ENCODE peak calls at places on chromosomes 4 and X, in nine cellular contexts. One of them, this sample, is unnamed.

GRCh38 chr4:135515295-135515694 is 1313.7 kb upstream of the PABPC4L start:
- DNase-seq in stomach: no peak
- DNase-seq in lower lobe of right lung: no peak
- DNase-seq in WTC11: no peak
- DNase-seq in AG09309: no peak
- DNase-seq in endothelial cell: no peak
- DNase-seq in cardiac muscle cell: no peak
- DNase-seq in epithelial cell of esophagus: no peak
- DNase-seq in mucosa of descending colon: no peak
- DNase-seq in this sample: no peak

GRCh38 chr4:7158081-7158750 is 34.1 kb upstream of the SORCS2 start:
- DNase-seq in stomach: no peak
- DNase-seq in lower lobe of right lung: no peak
- DNase-seq in WTC11: no peak
- DNase-seq in AG09309: no peak
- DNase-seq in endothelial cell: no peak
- DNase-seq in cardiac muscle cell: no peak
- DNase-seq in epithelial cell of esophagus: no peak
- DNase-seq in mucosa of descending colon: no peak
- DNase-seq in this sample: peak; percentile 42

GRCh38 chrX:27136325-27136724 is 326.8 kb downstream of the PPP4R3C start:
- DNase-seq in stomach: no peak
- DNase-seq in lower lobe of right lung: no peak
- DNase-seq in WTC11: no peak
- DNase-seq in AG09309: no peak
- DNase-seq in endothelial cell: no peak
- DNase-seq in cardiac muscle cell: no peak
- DNase-seq in epithelial cell of esophagus: no peak
- DNase-seq in mucosa of descending colon: no peak
- DNase-seq in this sample: no peak

GRCh38 chr4:140937866-140938265 is 181.7 kb upstream of the TBC1D9 start:
- DNase-seq in stomach: no peak
- DNase-seq in lower lobe of right lung: no peak
- DNase-seq in WTC11: no peak
- DNase-seq in AG09309: peak; percentile 83
- DNase-seq in endothelial cell: no peak
- DNase-seq in cardiac muscle cell: peak; percentile 21
- DNase-seq in epithelial cell of esophagus: no peak
- DNase-seq in mucosa of descending colon: no peak
- DNase-seq in this sample: no peak

GRCh38 chr4:145531193-145531592 is 49.5 kb downstream of the SMAD1 start:
- DNase-seq in stomach: no peak
- DNase-seq in lower lobe of right lung: no peak
- DNase-seq in WTC11: no peak
- DNase-seq in AG09309: no peak
- DNase-seq in endothelial cell: no peak
- DNase-seq in cardiac muscle cell: no peak
- DNase-seq in epithelial cell of esophagus: no peak
- DNase-seq in mucosa of descending colon: no peak
- DNase-seq in this sample: no peak

GRCh38 chr4:139223682-139224317 is 46.8 kb upstream of the ELF2 start:
- DNase-seq in stomach: no peak
- DNase-seq in lower lobe of right lung: no peak
- DNase-seq in WTC11: no peak
- DNase-seq in AG09309: no peak
- DNase-seq in endothelial cell: no peak
- DNase-seq in cardiac muscle cell: peak; percentile 82
- DNase-seq in epithelial cell of esophagus: peak; percentile 91
- DNase-seq in mucosa of descending colon: peak; percentile 8
- DNase-seq in this sample: no peak

GRCh38 chr4:73836373-73837269 is at the start of gene CXCL6:
- DNase-seq in stomach: peak; percentile 48
- DNase-seq in lower lobe of right lung: peak; percentile 56
- DNase-seq in WTC11: peak; percentile 67
- DNase-seq in AG09309: no peak
- DNase-seq in endothelial cell: peak; percentile 39
- DNase-seq in cardiac muscle cell: peak; percentile 73
- DNase-seq in epithelial cell of esophagus: peak; percentile 20
- DNase-seq in mucosa of descending colon: no peak
- DNase-seq in this sample: peak; percentile 77

GRCh38 chr4:51845055-51845426 is 2.1 kb downstream of the DCUN1D4 start:
- DNase-seq in stomach: no peak
- DNase-seq in lower lobe of right lung: no peak
- DNase-seq in WTC11: no peak
- DNase-seq in AG09309: no peak
- DNase-seq in endothelial cell: no peak
- DNase-seq in cardiac muscle cell: no peak
- DNase-seq in epithelial cell of esophagus: no peak
- DNase-seq in mucosa of descending colon: no peak
- DNase-seq in this sample: no peak

GRCh38 chr4:90660672-90661071 is 533.5 kb downstream of the CCSER1 start:
- DNase-seq in stomach: no peak
- DNase-seq in lower lobe of right lung: no peak
- DNase-seq in WTC11: no peak
- DNase-seq in AG09309: no peak
- DNase-seq in endothelial cell: no peak
- DNase-seq in cardiac muscle cell: no peak
- DNase-seq in epithelial cell of esophagus: no peak
- DNase-seq in mucosa of descending colon: no peak
- DNase-seq in this sample: no peak

GRCh38 chr4:157664726-157665125 is 444.2 kb downstream of the GRIA2 start:
- DNase-seq in stomach: no peak
- DNase-seq in lower lobe of right lung: no peak
- DNase-seq in WTC11: no peak
- DNase-seq in AG09309: peak; percentile 10
- DNase-seq in endothelial cell: no peak
- DNase-seq in cardiac muscle cell: peak; percentile 43
- DNase-seq in epithelial cell of esophagus: peak; percentile 44
- DNase-seq in mucosa of descending colon: no peak
- DNase-seq in this sample: no peak

GRCh38 chr4:43132010-43132582 is 239.6 kb downstream of the GRXCR1 start:
- DNase-seq in stomach: peak; percentile 81
- DNase-seq in lower lobe of right lung: peak; percentile 48
- DNase-seq in WTC11: peak; percentile 75
- DNase-seq in AG09309: no peak
- DNase-seq in endothelial cell: peak; percentile 77
- DNase-seq in cardiac muscle cell: peak; percentile 79
- DNase-seq in epithelial cell of esophagus: peak; percentile 72
- DNase-seq in mucosa of descending colon: peak; percentile 51
- DNase-seq in this sample: no peak

GRCh38 chr4:47926667-47927258 is 12.4 kb upstream of the NFXL1 start:
- DNase-seq in stomach: peak; percentile 61
- DNase-seq in lower lobe of right lung: no peak
- DNase-seq in WTC11: peak; percentile 75
- DNase-seq in AG09309: peak; percentile 2
- DNase-seq in endothelial cell: peak; percentile 71
- DNase-seq in cardiac muscle cell: peak; percentile 72
- DNase-seq in epithelial cell of esophagus: peak; percentile 62
- DNase-seq in mucosa of descending colon: peak; percentile 64
- DNase-seq in this sample: no peak

GRCh38 chr4:63580796-63581475 is 828.3 kb downstream of the TECRL start:
- DNase-seq in stomach: no peak
- DNase-seq in lower lobe of right lung: no peak
- DNase-seq in WTC11: no peak
- DNase-seq in AG09309: no peak
- DNase-seq in endothelial cell: no peak
- DNase-seq in cardiac muscle cell: no peak
- DNase-seq in epithelial cell of esophagus: no peak
- DNase-seq in mucosa of descending colon: no peak
- DNase-seq in this sample: no peak

GRCh38 chr4:63582997-63583396 is 826.3 kb downstream of the TECRL start:
- DNase-seq in stomach: no peak
- DNase-seq in lower lobe of right lung: no peak
- DNase-seq in WTC11: no peak
- DNase-seq in AG09309: no peak
- DNase-seq in endothelial cell: no peak
- DNase-seq in cardiac muscle cell: no peak
- DNase-seq in epithelial cell of esophagus: no peak
- DNase-seq in mucosa of descending colon: no peak
- DNase-seq in this sample: no peak

GRCh38 chr4:63583561-63583960 is 825.7 kb downstream of the TECRL start:
- DNase-seq in stomach: no peak
- DNase-seq in lower lobe of right lung: no peak
- DNase-seq in WTC11: no peak
- DNase-seq in AG09309: no peak
- DNase-seq in endothelial cell: no peak
- DNase-seq in cardiac muscle cell: no peak
- DNase-seq in epithelial cell of esophagus: no peak
- DNase-seq in mucosa of descending colon: no peak
- DNase-seq in this sample: no peak

DNA sequence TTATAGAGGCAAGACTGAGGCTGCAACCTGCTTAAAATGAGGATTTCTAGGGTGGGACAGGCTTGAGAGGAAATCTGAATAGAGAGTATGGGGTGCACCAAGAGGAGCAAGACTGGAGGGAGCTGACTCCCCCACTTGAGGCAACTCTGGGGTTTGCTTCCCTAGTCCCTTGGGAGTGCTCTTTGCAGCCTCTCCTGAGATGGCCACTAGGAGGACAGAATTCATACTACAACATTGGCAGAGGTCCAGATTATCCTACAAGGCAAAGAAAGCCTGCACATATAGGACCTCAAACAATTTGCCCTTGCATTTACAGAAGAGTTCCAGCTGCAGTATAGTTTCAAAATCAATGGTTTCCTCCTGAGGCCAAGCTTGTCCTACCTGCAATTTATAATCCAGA is 830.9 kb downstream of the TECRL start:
- DNase-seq in stomach: no peak
- DNase-seq in lower lobe of right lung: no peak
- DNase-seq in WTC11: no peak
- DNase-seq in AG09309: no peak
- DNase-seq in endothelial cell: no peak
- DNase-seq in cardiac muscle cell: no peak
- DNase-seq in epithelial cell of esophagus: peak; percentile 1
- DNase-seq in mucosa of descending colon: no peak
- DNase-seq in this sample: no peak
- TF ChIP-seq CTCF in stomach: no peak
- TF ChIP-seq CTCF in lower lobe of right lung: no peak
- TF ChIP-seq CTCF in WTC11: no peak
- TF ChIP-seq CTCF in AG09309: no peak
- TF ChIP-seq CTCF in endothelial cell: no peak
- TF ChIP-seq CTCF in cardiac muscle cell: no peak
- TF ChIP-seq CTCF in epithelial cell of esophagus: no peak
- TF ChIP-seq CTCF in mucosa of descending colon: no peak
- TF ChIP-seq CTCF in this sample: peak; percentile 33

DNA sequence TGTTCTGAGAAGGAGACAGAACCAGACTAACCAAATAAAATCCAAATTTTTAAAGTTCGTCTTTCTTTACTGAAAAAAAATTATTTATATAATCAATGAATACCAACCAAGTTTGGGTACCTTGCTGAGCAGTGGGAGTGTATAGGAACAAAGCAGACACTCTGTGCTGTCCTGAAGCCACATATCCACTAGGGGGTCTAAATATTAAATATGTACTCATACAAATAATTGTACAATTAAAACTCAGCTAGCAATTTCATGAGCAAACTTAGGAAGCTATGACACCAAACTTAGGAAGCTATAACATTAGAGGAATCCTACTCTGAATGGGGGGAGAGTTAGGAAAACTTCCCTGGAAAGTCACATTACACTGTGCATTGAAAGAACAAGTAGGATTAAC is 582.0 kb upstream of the EPHA5 start:
- DNase-seq in stomach: no peak
- DNase-seq in lower lobe of right lung: no peak
- DNase-seq in WTC11: no peak
- DNase-seq in AG09309: no peak
- DNase-seq in endothelial cell: no peak
- DNase-seq in cardiac muscle cell: peak; percentile 12
- DNase-seq in epithelial cell of esophagus: peak; percentile 3
- DNase-seq in mucosa of descending colon: no peak
- DNase-seq in this sample: no peak
- TF ChIP-seq CTCF in stomach: no peak
- TF ChIP-seq CTCF in lower lobe of right lung: no peak
- TF ChIP-seq CTCF in WTC11: no peak
- TF ChIP-seq CTCF in AG09309: no peak
- TF ChIP-seq CTCF in endothelial cell: no peak
- TF ChIP-seq CTCF in cardiac muscle cell: peak; percentile 30
- TF ChIP-seq CTCF in epithelial cell of esophagus: peak; percentile 26
- TF ChIP-seq CTCF in mucosa of descending colon: no peak
- TF ChIP-seq CTCF in this sample: peak; percentile 57

GRCh38 chr4:118684873-118685811 is at the start of gene METTL14:
- DNase-seq in stomach: peak; percentile 95
- DNase-seq in lower lobe of right lung: peak; percentile 93
- DNase-seq in WTC11: peak; percentile 97
- DNase-seq in AG09309: peak; percentile 52
- DNase-seq in endothelial cell: peak; percentile 90
- DNase-seq in cardiac muscle cell: peak; percentile 95
- DNase-seq in epithelial cell of esophagus: peak; percentile 92
- DNase-seq in mucosa of descending colon: peak; percentile 95
- DNase-seq in this sample: peak; percentile 98
- TF ChIP-seq CTCF in stomach: no peak
- TF ChIP-seq CTCF in lower lobe of right lung: peak; percentile 12
- TF ChIP-seq CTCF in WTC11: no peak
- TF ChIP-seq CTCF in AG09309: no peak
- TF ChIP-seq CTCF in endothelial cell: no peak
- TF ChIP-seq CTCF in cardiac muscle cell: no peak
- TF ChIP-seq CTCF in epithelial cell of esophagus: no peak
- TF ChIP-seq CTCF in mucosa of descending colon: no peak
- TF ChIP-seq CTCF in this sample: peak; percentile 51

DNA sequence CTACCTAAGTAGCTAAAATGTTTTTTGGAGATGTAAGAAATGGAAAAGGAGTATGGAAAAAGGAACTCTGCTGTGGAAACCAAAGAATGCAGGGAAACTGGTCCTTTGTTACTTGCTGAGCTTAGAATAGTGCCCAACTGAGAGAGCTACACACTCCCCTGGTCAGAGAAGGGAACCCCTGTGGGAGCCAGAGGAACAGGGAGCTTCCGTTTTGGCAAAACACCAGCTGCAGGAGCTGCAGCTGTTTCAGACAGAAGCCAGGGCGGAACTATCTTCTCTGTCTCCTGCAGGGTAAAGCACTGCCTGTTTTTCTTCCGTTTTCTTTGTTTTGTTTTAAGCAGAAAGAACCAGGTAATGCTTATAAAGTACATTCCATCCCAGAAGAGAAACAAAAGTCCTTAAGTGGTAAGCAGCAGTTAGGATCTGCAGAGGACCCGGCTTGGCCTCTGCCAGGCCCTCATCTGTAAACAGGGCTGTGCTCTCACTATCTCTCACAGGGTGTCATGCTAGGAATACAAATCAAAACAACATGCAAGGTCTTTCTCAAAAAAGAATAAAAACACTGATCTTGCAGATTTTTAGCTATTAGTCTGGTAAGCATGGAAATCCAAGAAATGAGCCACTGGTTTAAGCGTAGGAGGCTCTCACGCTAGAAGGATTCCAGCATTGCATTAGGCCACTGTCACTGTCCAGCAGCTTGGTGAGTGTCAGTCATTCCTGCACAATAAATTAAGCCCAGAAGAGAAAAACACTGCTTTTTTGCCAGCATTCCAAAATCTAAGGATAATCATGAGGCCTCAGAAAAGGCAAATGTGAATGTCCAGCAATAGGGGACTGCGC is 76.1 kb downstream of the CHST7 start:
- DNase-seq in stomach: peak; percentile 28
- DNase-seq in lower lobe of right lung: peak; percentile 49
- DNase-seq in WTC11: peak; percentile 26
- DNase-seq in AG09309: no peak
- DNase-seq in endothelial cell: peak; percentile 53
- DNase-seq in cardiac muscle cell: peak; percentile 62
- DNase-seq in epithelial cell of esophagus: no peak
- DNase-seq in mucosa of descending colon: peak; percentile 15
- DNase-seq in this sample: no peak
- TF ChIP-seq CTCF in stomach: no peak
- TF ChIP-seq CTCF in lower lobe of right lung: no peak
- TF ChIP-seq CTCF in WTC11: no peak
- TF ChIP-seq CTCF in AG09309: no peak
- TF ChIP-seq CTCF in endothelial cell: no peak
- TF ChIP-seq CTCF in cardiac muscle cell: no peak
- TF ChIP-seq CTCF in epithelial cell of esophagus: no peak
- TF ChIP-seq CTCF in mucosa of descending colon: no peak
- TF ChIP-seq CTCF in this sample: no peak